ENCODE peak calls at places on chromosomes 13 and 19, in five cellular contexts. One of them, this sample, is unnamed.

GRCh38 chr13:85445534-85445933 is 353.7 kb downstream of the SLITRK6 start:
- DNase-seq in mesendoderm: no peak
- DNase-seq in GM23248: no peak
- DNase-seq in mesenchymal stem cell: no peak
- DNase-seq in fibroblast of lung: no peak
- DNase-seq in this sample: no peak

GRCh38 chr13:75800545-75800944 is 164.4 kb downstream of the LMO7 start:
- DNase-seq in mesendoderm: peak
- DNase-seq in GM23248: no peak
- DNase-seq in mesenchymal stem cell: no peak
- DNase-seq in fibroblast of lung: no peak
- DNase-seq in this sample: no peak

GRCh38 chr19:36030264-36031148 is 2.2 kb downstream of the CLIP3 start:
- DNase-seq in mesendoderm: peak
- DNase-seq in GM23248: peak
- DNase-seq in mesenchymal stem cell: no peak
- DNase-seq in fibroblast of lung: peak
- DNase-seq in this sample: peak

GRCh38 chr19:44846455-44847143 is 502 bp downstream of the NECTIN2 start:
- DNase-seq in mesendoderm: peak
- DNase-seq in GM23248: peak
- DNase-seq in mesenchymal stem cell: peak
- DNase-seq in fibroblast of lung: peak
- DNase-seq in this sample: peak

GRCh38 chr13:112774829-112775565 is 85.2 kb downstream of the ATP11A start:
- DNase-seq in mesendoderm: no peak
- DNase-seq in GM23248: no peak
- DNase-seq in mesenchymal stem cell: no peak
- DNase-seq in fibroblast of lung: no peak
- DNase-seq in this sample: no peak

GRCh38 chr13:27406178-27406939 is 18.1 kb upstream of the GTF3A start:
- DNase-seq in mesendoderm: peak
- DNase-seq in GM23248: peak
- DNase-seq in mesenchymal stem cell: peak
- DNase-seq in fibroblast of lung: peak
- DNase-seq in this sample: peak

GRCh38 chr13:99375806-99376080 is 68.5 kb upstream of the GPR183 start:
- DNase-seq in mesendoderm: no peak
- DNase-seq in GM23248: no peak
- DNase-seq in mesenchymal stem cell: no peak
- DNase-seq in fibroblast of lung: no peak
- DNase-seq in this sample: no peak

GRCh38 chr13:41455725-41456419 is 1.5 kb upstream of the RGCC start:
- DNase-seq in mesendoderm: peak
- DNase-seq in GM23248: no peak
- DNase-seq in mesenchymal stem cell: no peak
- DNase-seq in fibroblast of lung: no peak
- DNase-seq in this sample: no peak

GRCh38 chr19:6267552-6268381 is 12.0 kb downstream of the MLLT1 start:
- DNase-seq in mesendoderm: no peak
- DNase-seq in GM23248: peak
- DNase-seq in mesenchymal stem cell: peak
- DNase-seq in fibroblast of lung: peak
- DNase-seq in this sample: no peak

GRCh38 chr13:107422421-107422820 is 792.9 kb downstream of the LIG4 start:
- DNase-seq in mesendoderm: peak
- DNase-seq in GM23248: no peak
- DNase-seq in mesenchymal stem cell: no peak
- DNase-seq in fibroblast of lung: no peak
- DNase-seq in this sample: no peak

GRCh38 chr13:106490887-106491321 is 44.6 kb downstream of the EFNB2 start:
- DNase-seq in mesendoderm: no peak
- DNase-seq in GM23248: no peak
- DNase-seq in mesenchymal stem cell: no peak
- DNase-seq in fibroblast of lung: no peak
- DNase-seq in this sample: no peak

GRCh38 chr13:111031531-111031961 is 83.6 kb upstream of the ARHGEF7 start:
- DNase-seq in mesendoderm: no peak
- DNase-seq in GM23248: peak
- DNase-seq in mesenchymal stem cell: peak
- DNase-seq in fibroblast of lung: peak
- DNase-seq in this sample: peak

GRCh38 chr13:20706661-20707060 is 3.2 kb downstream of the IL17D start:
- DNase-seq in mesendoderm: no peak
- DNase-seq in GM23248: no peak
- DNase-seq in mesenchymal stem cell: no peak
- DNase-seq in fibroblast of lung: no peak
- DNase-seq in this sample: no peak

GRCh38 chr13:21638319-21639282 is 32.3 kb upstream of the FGF9 start:
- DNase-seq in mesendoderm: peak
- DNase-seq in GM23248: peak
- DNase-seq in mesenchymal stem cell: peak
- DNase-seq in fibroblast of lung: no peak
- DNase-seq in this sample: peak

GRCh38 chr13:41137241-41137640 is 4.6 kb upstream of the KBTBD6 start:
- DNase-seq in mesendoderm: no peak
- DNase-seq in GM23248: no peak
- DNase-seq in mesenchymal stem cell: no peak
- DNase-seq in fibroblast of lung: no peak
- DNase-seq in this sample: peak

GRCh38 chr13:50452761-50453160 is 390.7 kb downstream of the DLEU7 start:
- DNase-seq in mesendoderm: no peak
- DNase-seq in GM23248: no peak
- DNase-seq in mesenchymal stem cell: no peak
- DNase-seq in fibroblast of lung: no peak
- DNase-seq in this sample: no peak

GRCh38 chr19:18507021-18507726 is 14.7 kb downstream of the ELL start:
- DNase-seq in mesendoderm: no peak
- DNase-seq in GM23248: no peak
- DNase-seq in mesenchymal stem cell: no peak
- DNase-seq in fibroblast of lung: peak
- DNase-seq in this sample: no peak
- H3K4me2 ChIP-seq in mesendoderm: no peak
- H3K4me2 ChIP-seq in GM23248: no peak
- H3K4me2 ChIP-seq in mesenchymal stem cell: no peak
- H3K4me2 ChIP-seq in fibroblast of lung: no peak
- H3K4me2 ChIP-seq in this sample: no peak

GRCh38 chr19:38662508-38663155 is 15.2 kb downstream of the ACTN4 start:
- DNase-seq in mesendoderm: no peak
- DNase-seq in GM23248: no peak
- DNase-seq in mesenchymal stem cell: no peak
- DNase-seq in fibroblast of lung: no peak
- DNase-seq in this sample: no peak
- H3K27ac ChIP-seq in mesendoderm: no peak
- H3K27ac ChIP-seq in GM23248: peak
- H3K27ac ChIP-seq in mesenchymal stem cell: peak
- H3K27ac ChIP-seq in fibroblast of lung: no peak
- H3K27ac ChIP-seq in this sample: peak

DNA sequence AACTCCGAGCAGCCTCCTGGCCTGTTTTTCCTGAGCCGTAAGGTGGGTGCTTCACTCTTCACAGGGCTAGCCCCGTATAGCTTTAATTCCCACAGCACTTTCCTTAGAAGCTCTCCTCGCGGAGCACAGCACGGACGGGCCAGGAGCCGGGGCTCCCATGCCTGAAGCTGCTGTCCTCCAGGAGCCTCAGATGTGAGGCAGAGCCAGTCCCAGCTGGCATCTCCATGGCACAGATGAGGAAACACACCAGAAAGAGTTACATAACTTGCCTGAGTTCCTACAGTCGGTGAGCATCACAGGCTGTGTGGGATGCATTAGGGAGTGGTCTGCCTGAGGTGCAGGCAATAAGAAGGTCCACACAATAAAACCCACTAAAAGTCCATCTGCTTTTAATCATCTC is 118.5 kb downstream of the ATP8A2 start:
- DNase-seq in mesendoderm: no peak
- DNase-seq in GM23248: no peak
- DNase-seq in mesenchymal stem cell: no peak
- DNase-seq in fibroblast of lung: no peak
- DNase-seq in this sample: no peak
- H3K4me2 ChIP-seq in mesendoderm: no peak
- H3K4me2 ChIP-seq in GM23248: no peak
- H3K4me2 ChIP-seq in mesenchymal stem cell: no peak
- H3K4me2 ChIP-seq in fibroblast of lung: no peak
- H3K4me2 ChIP-seq in this sample: no peak

DNA sequence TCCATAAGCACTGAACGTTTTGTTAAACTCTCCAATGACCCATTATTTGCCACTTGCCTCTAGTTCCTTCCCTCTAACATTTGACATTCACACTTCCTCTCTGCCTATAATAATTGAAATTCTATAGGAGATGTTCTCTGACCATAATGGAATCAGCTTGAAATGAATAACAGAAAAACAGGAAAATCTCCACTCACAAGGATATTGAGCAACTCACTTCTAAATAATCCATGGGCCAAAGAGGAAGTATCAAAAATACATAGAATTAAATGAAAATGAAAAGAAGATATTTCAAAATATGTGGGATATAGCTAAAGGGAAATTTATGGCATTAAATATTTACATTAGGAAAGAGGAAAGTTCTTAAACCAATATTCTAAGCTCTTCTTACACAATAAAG is 3.4 kb upstream of the FCGBP start:
- DNase-seq in mesendoderm: no peak
- DNase-seq in GM23248: no peak
- DNase-seq in mesenchymal stem cell: no peak
- DNase-seq in fibroblast of lung: no peak
- DNase-seq in this sample: no peak
- H3K27ac ChIP-seq in mesendoderm: no peak
- H3K27ac ChIP-seq in GM23248: no peak
- H3K27ac ChIP-seq in mesenchymal stem cell: no peak
- H3K27ac ChIP-seq in fibroblast of lung: no peak
- H3K27ac ChIP-seq in this sample: no peak

DNA sequence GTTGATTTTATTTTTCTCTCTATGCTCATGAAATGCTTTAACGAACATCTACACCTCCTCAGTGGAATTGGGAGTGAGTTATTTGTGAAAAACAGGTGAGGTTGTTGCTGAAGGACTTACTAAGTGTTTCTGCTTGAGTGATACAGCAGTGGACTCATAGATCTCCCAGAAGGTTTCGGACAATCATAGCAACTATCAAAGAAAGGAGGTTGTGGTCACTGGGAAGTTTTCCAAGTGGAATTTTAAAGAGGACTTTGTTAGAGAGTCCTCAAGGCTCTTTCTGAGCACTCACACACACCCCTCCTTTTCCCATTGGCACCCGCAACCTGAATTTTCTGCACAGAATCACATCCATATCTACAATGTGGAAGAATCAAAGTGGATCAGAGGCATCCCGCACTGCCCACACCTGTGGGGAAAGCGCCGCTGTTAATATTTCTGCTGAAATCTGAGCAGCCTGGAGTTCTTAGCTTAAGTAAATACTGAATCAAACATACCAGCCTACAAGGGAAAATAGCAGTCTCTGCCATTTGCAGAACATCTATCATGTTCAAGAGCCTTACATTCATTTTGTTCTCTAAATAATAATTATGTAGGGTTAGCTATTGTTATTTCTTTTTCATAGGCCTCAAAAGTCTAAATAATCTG is 719.4 kb downstream of the DIAPH3 start:
- DNase-seq in mesendoderm: no peak
- DNase-seq in GM23248: no peak
- DNase-seq in mesenchymal stem cell: no peak
- DNase-seq in fibroblast of lung: peak
- DNase-seq in this sample: no peak
- H3K4me2 ChIP-seq in mesendoderm: no peak
- H3K4me2 ChIP-seq in GM23248: no peak
- H3K4me2 ChIP-seq in mesenchymal stem cell: no peak
- H3K4me2 ChIP-seq in fibroblast of lung: no peak
- H3K4me2 ChIP-seq in this sample: no peak

GRCh38 chr19:4541114-4541805 is 1.4 kb upstream of the LRG1 start:
- DNase-seq in mesendoderm: no peak
- DNase-seq in GM23248: peak
- DNase-seq in mesenchymal stem cell: no peak
- DNase-seq in fibroblast of lung: no peak
- DNase-seq in this sample: no peak
- H3K27ac ChIP-seq in mesendoderm: no peak
- H3K27ac ChIP-seq in GM23248: no peak
- H3K27ac ChIP-seq in mesenchymal stem cell: no peak
- H3K27ac ChIP-seq in fibroblast of lung: no peak
- H3K27ac ChIP-seq in this sample: no peak

DNA sequence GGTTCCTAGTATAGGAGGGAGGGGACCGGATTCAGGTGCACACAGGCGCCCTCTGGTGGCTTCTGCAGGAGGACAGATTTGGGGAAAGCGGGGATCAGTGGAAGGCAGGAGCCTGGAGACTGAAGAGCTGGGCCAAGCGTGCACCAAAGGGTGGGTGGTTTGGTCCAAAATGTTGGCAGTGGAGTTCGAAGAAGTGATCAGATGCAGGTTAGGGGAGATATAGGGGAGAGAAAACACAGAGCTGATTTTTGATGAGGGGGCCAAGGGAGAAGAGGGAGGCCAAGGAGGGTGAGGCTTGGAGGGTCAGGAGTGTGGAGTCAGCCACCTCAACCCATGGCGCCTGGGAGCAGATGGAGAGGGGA is 6.8 kb upstream of the CARM1 start:
- DNase-seq in mesendoderm: peak
- DNase-seq in GM23248: peak
- DNase-seq in mesenchymal stem cell: peak
- DNase-seq in fibroblast of lung: peak
- DNase-seq in this sample: peak
- H3K4me2 ChIP-seq in mesendoderm: no peak
- H3K4me2 ChIP-seq in GM23248: peak
- H3K4me2 ChIP-seq in mesenchymal stem cell: no peak
- H3K4me2 ChIP-seq in fibroblast of lung: no peak
- H3K4me2 ChIP-seq in this sample: no peak

GRCh38 chr19:11203194-11204075 is 6.1 kb upstream of the KANK2 start:
- DNase-seq in mesendoderm: peak
- DNase-seq in GM23248: peak
- DNase-seq in mesenchymal stem cell: peak
- DNase-seq in fibroblast of lung: peak
- DNase-seq in this sample: peak
- H3K27ac ChIP-seq in mesendoderm: no peak
- H3K27ac ChIP-seq in GM23248: peak
- H3K27ac ChIP-seq in mesenchymal stem cell: peak
- H3K27ac ChIP-seq in fibroblast of lung: peak
- H3K27ac ChIP-seq in this sample: no peak

DNA sequence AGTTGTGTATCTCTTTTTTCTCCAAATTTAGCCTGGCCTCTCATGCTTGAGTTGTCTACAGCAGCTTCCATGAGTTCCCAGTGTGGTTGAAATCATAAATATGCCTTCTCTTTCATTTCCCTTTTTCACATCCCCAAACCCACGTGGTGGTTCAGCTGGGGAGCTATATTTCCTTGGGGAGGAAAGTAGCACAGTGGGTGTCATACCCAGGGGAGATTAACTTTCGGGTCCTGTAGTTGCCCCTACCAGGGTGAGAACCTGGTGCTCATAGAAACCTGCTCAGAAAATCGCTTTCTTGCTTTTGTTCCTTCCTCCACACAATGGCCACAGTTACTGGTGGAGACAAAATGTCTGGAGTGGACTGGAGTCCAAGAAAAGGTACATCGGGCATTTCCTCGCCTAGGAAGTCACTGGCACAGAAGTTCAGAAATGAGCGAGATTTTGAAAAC is 7.0 kb upstream of the LILRA4 start:
- DNase-seq in mesendoderm: no peak
- DNase-seq in GM23248: no peak
- DNase-seq in mesenchymal stem cell: no peak
- DNase-seq in fibroblast of lung: no peak
- DNase-seq in this sample: no peak
- H3K4me2 ChIP-seq in mesendoderm: no peak
- H3K4me2 ChIP-seq in GM23248: no peak
- H3K4me2 ChIP-seq in mesenchymal stem cell: no peak
- H3K4me2 ChIP-seq in fibroblast of lung: no peak
- H3K4me2 ChIP-seq in this sample: no peak